ENCODE peak calls at places on chromosomes 1 and 21, in four cellular contexts. One of them, this sample, is unnamed.

GRCh38 chr21:23017989-23018388 is 2019.8 kb downstream of the NCAM2 start:
- DNase-seq in WTC11: no peak
- DNase-seq in iris pigment epithelial cell: no peak
- DNase-seq in NCI-H2227 treated with DMSO at 0.1 percent for 48 hours: no peak
- DNase-seq in this sample: no peak

GRCh38 chr1:109630081-109630880 is 10.6 kb downstream of the AMPD2 start:
- DNase-seq in WTC11: peak; percentile 67
- DNase-seq in iris pigment epithelial cell: no peak
- DNase-seq in NCI-H2227 treated with DMSO at 0.1 percent for 48 hours: no peak
- DNase-seq in this sample: no peak

GRCh38 chr1:26607191-26607590 is 77.6 kb downstream of the RPS6KA1 start:
- DNase-seq in WTC11: no peak
- DNase-seq in iris pigment epithelial cell: peak; percentile 58
- DNase-seq in NCI-H2227 treated with DMSO at 0.1 percent for 48 hours: no peak
- DNase-seq in this sample: no peak

GRCh38 chr1:230867903-230868735 is at the start of gene C1orf198:
- DNase-seq in WTC11: peak; percentile 79
- DNase-seq in iris pigment epithelial cell: no peak
- DNase-seq in NCI-H2227 treated with DMSO at 0.1 percent for 48 hours: peak; percentile 88
- DNase-seq in this sample: peak; percentile 87

GRCh38 chr1:64304744-64305143 is 101.3 kb downstream of the UBE2U start:
- DNase-seq in WTC11: no peak
- DNase-seq in iris pigment epithelial cell: no peak
- DNase-seq in NCI-H2227 treated with DMSO at 0.1 percent for 48 hours: no peak
- DNase-seq in this sample: no peak

GRCh38 chr1:6823822-6824221 is 38.6 kb downstream of the CAMTA1 start:
- DNase-seq in WTC11: no peak
- DNase-seq in iris pigment epithelial cell: no peak
- DNase-seq in NCI-H2227 treated with DMSO at 0.1 percent for 48 hours: no peak
- DNase-seq in this sample: no peak

GRCh38 chr21:46307625-46308024 is 16.0 kb downstream of the C21orf58 start:
- DNase-seq in WTC11: no peak
- DNase-seq in iris pigment epithelial cell: peak; percentile 67
- DNase-seq in NCI-H2227 treated with DMSO at 0.1 percent for 48 hours: no peak
- DNase-seq in this sample: peak; percentile 87

GRCh38 chr1:164823486-164824279 is 264.7 kb downstream of the PBX1 start:
- DNase-seq in WTC11: no peak
- DNase-seq in iris pigment epithelial cell: peak; percentile 70
- DNase-seq in NCI-H2227 treated with DMSO at 0.1 percent for 48 hours: peak; percentile 26
- DNase-seq in this sample: peak; percentile 87

GRCh38 chr1:218660678-218661053 is 315.5 kb downstream of the TGFB2 start:
- DNase-seq in WTC11: no peak
- DNase-seq in iris pigment epithelial cell: peak; percentile 86
- DNase-seq in NCI-H2227 treated with DMSO at 0.1 percent for 48 hours: no peak
- DNase-seq in this sample: peak; percentile 80

GRCh38 chr1:28301368-28302174 is 27.3 kb upstream of the MED18 start:
- DNase-seq in WTC11: no peak
- DNase-seq in iris pigment epithelial cell: peak; percentile 60
- DNase-seq in NCI-H2227 treated with DMSO at 0.1 percent for 48 hours: no peak
- DNase-seq in this sample: peak; percentile 69

GRCh38 chr1:239386453-239387303 is at the start of gene CHRM3:
- DNase-seq in WTC11: peak; percentile 74
- DNase-seq in iris pigment epithelial cell: peak; percentile 52
- DNase-seq in NCI-H2227 treated with DMSO at 0.1 percent for 48 hours: no peak
- DNase-seq in this sample: peak; percentile 73

GRCh38 chr21:17351766-17352165 is 161.1 kb upstream of the CXADR start:
- DNase-seq in WTC11: no peak
- DNase-seq in iris pigment epithelial cell: no peak
- DNase-seq in NCI-H2227 treated with DMSO at 0.1 percent for 48 hours: no peak
- DNase-seq in this sample: no peak

GRCh38 chr21:46172863-46173528 is 11.3 kb downstream of the SPATC1L start:
- DNase-seq in WTC11: no peak
- DNase-seq in iris pigment epithelial cell: no peak
- DNase-seq in NCI-H2227 treated with DMSO at 0.1 percent for 48 hours: no peak
- DNase-seq in this sample: no peak

GRCh38 chr1:151537112-151537511 is 3.0 kb upstream of the TUFT1 start:
- DNase-seq in WTC11: no peak
- DNase-seq in iris pigment epithelial cell: peak; percentile 99
- DNase-seq in NCI-H2227 treated with DMSO at 0.1 percent for 48 hours: no peak
- DNase-seq in this sample: peak; percentile 96

GRCh38 chr1:47791879-47792608 is 205.1 kb downstream of the TRABD2B start:
- DNase-seq in WTC11: no peak
- DNase-seq in iris pigment epithelial cell: no peak
- DNase-seq in NCI-H2227 treated with DMSO at 0.1 percent for 48 hours: no peak
- DNase-seq in this sample: peak; percentile 42

GRCh38 chr1:150613061-150613920 is 16.1 kb downstream of the ENSA start:
- DNase-seq in WTC11: no peak
- DNase-seq in iris pigment epithelial cell: peak; percentile 88
- DNase-seq in NCI-H2227 treated with DMSO at 0.1 percent for 48 hours: no peak
- DNase-seq in this sample: peak; percentile 58

GRCh38 chr1:199113265-199113869 is 474.5 kb downstream of the PTPRC start:
- DNase-seq in WTC11: peak; percentile 70
- DNase-seq in iris pigment epithelial cell: peak; percentile 83
- DNase-seq in NCI-H2227 treated with DMSO at 0.1 percent for 48 hours: no peak
- DNase-seq in this sample: peak; percentile 66

GRCh38 chr21:36064085-36064460 is 3.7 kb upstream of the SETD4 start:
- DNase-seq in WTC11: no peak
- DNase-seq in iris pigment epithelial cell: no peak
- DNase-seq in NCI-H2227 treated with DMSO at 0.1 percent for 48 hours: no peak
- DNase-seq in this sample: no peak

GRCh38 chr1:163896001-163896400 is 574.2 kb downstream of the NUF2 start:
- DNase-seq in WTC11: no peak
- DNase-seq in iris pigment epithelial cell: peak; percentile 72
- DNase-seq in NCI-H2227 treated with DMSO at 0.1 percent for 48 hours: no peak
- DNase-seq in this sample: no peak

GRCh38 chr21:31560479-31560878 is 99.0 kb upstream of the SOD1 start:
- DNase-seq in WTC11: no peak
- DNase-seq in iris pigment epithelial cell: no peak
- DNase-seq in NCI-H2227 treated with DMSO at 0.1 percent for 48 hours: no peak
- DNase-seq in this sample: no peak

GRCh38 chr1:72023063-72023647 is 259.2 kb downstream of the NEGR1 start:
- DNase-seq in WTC11: no peak
- DNase-seq in iris pigment epithelial cell: no peak
- DNase-seq in NCI-H2227 treated with DMSO at 0.1 percent for 48 hours: no peak
- DNase-seq in this sample: no peak

GRCh38 chr1:20069932-20070331 is at the start of gene PLA2G5:
- DNase-seq in WTC11: no peak
- DNase-seq in iris pigment epithelial cell: peak; percentile 19
- DNase-seq in NCI-H2227 treated with DMSO at 0.1 percent for 48 hours: no peak
- DNase-seq in this sample: peak; percentile 85

GRCh38 chr1:20491866-20492265 is 5.9 kb upstream of the CAMK2N1 start:
- DNase-seq in WTC11: no peak
- DNase-seq in iris pigment epithelial cell: no peak
- DNase-seq in NCI-H2227 treated with DMSO at 0.1 percent for 48 hours: no peak
- DNase-seq in this sample: no peak